ENCODE peak calls at places on chromosome 1, in eight cellular contexts. H is H54, R is IMR-90, G is sigmoid colon, A is GM12891, M is testis, O is gastrocnemius medialis, E is H1. K is an unnamed sample.
A peak's percentile ranks its signal among the peaks of the same experiment; 100 is the strongest.

GRCh38 chr1:117641536-117641935 is 35.7 kb downstream of the TENT5C start:
- DNase-seq in A (no peak), O (no peak), M (no peak), R (no peak), E (no peak), H (no peak), G (no peak), K (no peak)

GRCh38 chr1:150261367-150261766 is 3.8 kb downstream of the CA14 start:
- DNase-seq in M (no peak), A (no peak), E (no peak), G (peak; percentile 62), R (no peak), H (no peak), O (no peak), K (no peak)

GRCh38 chr1:156647351-156647750 is 5.4 kb downstream of the BCAN start:
- DNase-seq in R (no peak), O (no peak), G (no peak), E (no peak), M (no peak), H (no peak), A (no peak), K (no peak)

GRCh38 chr1:45892068-45892785 is 88.8 kb downstream of the MAST2 start:
- DNase-seq in E (no peak), R (peak; percentile 94), H (peak; percentile 44), A (no peak), G (no peak), O (peak; percentile 53), M (no peak), K (peak; percentile 94)

GRCh38 chr1:229557214-229557850 is 1.2 kb downstream of the ABCB10 start:
- DNase-seq in R (peak; percentile 34), G (no peak), E (no peak), M (no peak), A (peak; percentile 37), H (no peak), O (no peak), K (peak; percentile 19)

GRCh38 chr1:99535470-99536164 is 110.3 kb upstream of the PALMD start:
- DNase-seq in O (no peak), A (no peak), M (no peak), H (no peak), R (peak; percentile 41), E (no peak), G (no peak), K (no peak)

GRCh38 chr1:10599194-10599861 is 124.6 kb downstream of the PEX14 start:
- DNase-seq in G (no peak), O (no peak), A (no peak), R (peak; percentile 90), H (peak; percentile 36), M (no peak), E (no peak), K (no peak)

GRCh38 chr1:151501474-151501873 is 9.7 kb upstream of the CGN start:
- DNase-seq in O (no peak), R (no peak), E (no peak), M (no peak), A (no peak), H (no peak), G (no peak), K (no peak)

GRCh38 chr1:22747021-22747734 is 36.5 kb downstream of the EPHB2 start:
- DNase-seq in H (peak; percentile 50), R (peak; percentile 91), G (no peak), M (no peak), O (no peak), E (no peak), A (no peak), K (peak; percentile 84)

GRCh38 chr1:152515454-152515823 is 1.2 kb downstream of the CRCT1 start:
- DNase-seq in G (no peak), E (no peak), O (no peak), H (no peak), M (no peak), A (no peak), R (peak; percentile 4), K (no peak)

GRCh38 chr1:93979718-93980319 is 70.6 kb upstream of the GCLM start:
- DNase-seq in G (peak; percentile 80), E (no peak), R (peak; percentile 69), H (no peak), A (no peak), O (no peak), M (peak; percentile 65), K (peak; percentile 18)

GRCh38 chr1:212753766-212754165 is 37.8 kb downstream of the NSL1 start:
- DNase-seq in R (no peak), E (no peak), A (no peak), M (no peak), O (no peak), H (no peak), G (no peak), K (no peak)

GRCh38 chr1:48725331-48725730 is 51.4 kb downstream of the BEND5 start:
- DNase-seq in O (no peak), H (no peak), G (no peak), M (no peak), E (no peak), R (peak; percentile 7), A (no peak), K (no peak)
- TF ChIP-seq POLR2A in O (no peak), H (no peak), G (no peak), M (no peak), E (no peak), R (no peak), A (no peak), K (no peak)

GRCh38 chr1:173702736-173703135 is 12.0 kb upstream of the KLHL20 start:
- DNase-seq in A (no peak), O (no peak), E (no peak), G (no peak), M (no peak), R (no peak), H (no peak), K (no peak)

GRCh38 chr1:173708787-173709186 is 6.0 kb upstream of the KLHL20 start:
- DNase-seq in M (no peak), R (no peak), G (no peak), A (no peak), E (no peak), H (no peak), O (no peak), K (no peak)

GRCh38 chr1:173705117-173705516 is 9.7 kb upstream of the KLHL20 start:
- DNase-seq in O (no peak), H (no peak), M (no peak), E (no peak), R (no peak), A (no peak), G (no peak), K (no peak)
- TF ChIP-seq POLR2A in O (no peak), H (no peak), M (no peak), E (no peak), R (no peak), A (no peak), G (no peak), K (no peak)

GRCh38 chr1:21625390-21626190 is 43.6 kb downstream of the RAP1GAP start:
- DNase-seq in O (no peak), E (no peak), A (no peak), H (no peak), R (no peak), G (no peak), M (no peak), K (no peak)

GRCh38 chr1:21624577-21625389 is 44.4 kb downstream of the RAP1GAP start:
- DNase-seq in M (no peak), R (no peak), O (no peak), E (no peak), H (no peak), A (no peak), G (no peak), K (no peak)

GRCh38 chr1:21621761-21622436 is 47.3 kb downstream of the RAP1GAP start:
- DNase-seq in M (no peak), R (no peak), E (no peak), A (no peak), G (no peak), O (no peak), H (no peak), K (no peak)

GRCh38 chr1:21622466-21623315 is 46.5 kb downstream of the RAP1GAP start:
- DNase-seq in A (peak; percentile 66), O (no peak), G (no peak), R (no peak), M (peak; percentile 45), E (no peak), H (no peak), K (no peak)

DNA sequence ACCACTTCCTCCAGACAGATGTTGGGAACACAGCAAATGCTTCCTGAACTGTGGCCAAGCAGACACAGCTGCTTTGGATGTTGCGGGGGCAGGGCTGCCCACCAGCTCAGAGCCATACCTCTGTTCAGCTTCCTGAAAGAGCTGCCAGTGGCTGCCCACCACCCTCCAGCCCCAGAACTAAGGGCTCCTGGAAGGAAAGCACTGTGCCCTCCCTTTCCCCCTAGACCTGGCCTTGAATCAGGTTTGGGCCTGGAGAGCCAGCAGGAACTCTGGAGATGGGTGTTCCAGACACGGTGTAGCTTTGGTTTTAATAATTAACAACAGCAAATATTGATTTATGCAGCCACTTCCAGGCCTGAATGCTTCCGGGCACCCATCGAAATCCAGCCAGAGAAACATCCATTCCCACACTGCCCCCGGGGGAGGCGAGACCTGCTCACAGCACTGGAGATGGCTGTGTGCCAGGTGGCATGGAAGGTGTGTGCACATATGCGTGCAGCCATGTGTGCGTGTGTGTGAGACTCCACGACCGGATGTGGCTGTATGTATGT is 45.7 kb downstream of the RAP1GAP start:
- DNase-seq in M (no peak), G (no peak), R (no peak), A (no peak), O (no peak), E (no peak), H (no peak), K (no peak)
- TF ChIP-seq POLR2A in M (no peak), G (no peak), R (no peak), A (no peak), O (no peak), E (no peak), H (no peak), K (no peak)

GRCh38 chr1:43842099-43842498 is 91.5 kb upstream of the ARTN start:
- DNase-seq in G (no peak), O (no peak), H (no peak), R (no peak), E (no peak), M (no peak), A (no peak), K (no peak)

GRCh38 chr1:43843684-43844083 is 89.9 kb upstream of the ARTN start:
- DNase-seq in R (no peak), H (no peak), M (no peak), E (no peak), O (no peak), G (no peak), A (no peak), K (no peak)

GRCh38 chr1:43844114-43844513 is 89.5 kb upstream of the ARTN start:
- DNase-seq in O (no peak), E (no peak), H (no peak), G (no peak), R (no peak), A (no peak), M (no peak), K (no peak)

GRCh38 chr1:43839056-43839455 is 94.5 kb upstream of the ARTN start:
- DNase-seq in M (no peak), O (no peak), H (no peak), E (no peak), A (no peak), R (no peak), G (no peak), K (no peak)

DNA sequence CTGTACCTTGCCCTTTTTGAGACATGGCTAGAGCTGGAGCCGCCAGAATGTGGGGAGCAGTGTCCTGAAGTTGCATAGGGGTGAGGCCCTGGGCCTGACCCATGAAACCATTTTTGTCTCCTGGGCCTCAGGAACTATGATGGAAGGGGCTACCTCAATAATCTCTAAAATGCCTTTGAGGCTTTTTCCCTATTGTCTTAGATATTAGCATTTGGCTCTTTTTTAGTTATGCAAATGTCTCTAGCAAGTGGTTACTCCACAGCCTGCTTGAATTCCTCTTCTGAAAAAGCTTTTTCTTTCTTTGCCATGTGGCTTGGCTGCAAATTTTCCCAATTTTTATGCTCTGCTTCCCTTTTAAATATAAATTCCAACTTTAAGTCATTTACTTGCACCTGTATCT is 92.1 kb upstream of the ARTN start:
- DNase-seq in H (no peak), G (no peak), R (no peak), M (no peak), A (no peak), O (no peak), E (no peak), K (no peak)
- TF ChIP-seq POLR2A in H (no peak), G (no peak), R (no peak), M (no peak), A (no peak), O (no peak), E (no peak), K (no peak)

K was measured in endothelial cell of umbilical vein.